ENCODE peak calls at places on chromosomes 13 and 19, in ten cellular contexts. V is progenitor cell of endocrine pancreas, K is type B pancreatic cell, E is upper lobe of right lung, I is bronchial epithelial cell, B is right atrium auricular region, T is heart right ventricle, N is activated B cell treated with CpG ODN at 0.5 μM for 24 hours, X is ascending aorta, H is nephron progenitor cell. P is an unnamed sample.

GRCh38 chr19:29119582-29119981 is 93.4 kb downstream of the UQCRFS1 start:
- DNase-seq in E (no peak), B (no peak), I (no peak), V (peak; percentile 17), K (no peak), H (peak; percentile 38), T (no peak), X (no peak), N (no peak), P (no peak)

GRCh38 chr13:46526763-46527162 is 26.2 kb upstream of the LRCH1 start:
- DNase-seq in K (no peak), H (no peak), T (no peak), N (no peak), E (no peak), I (no peak), V (no peak), X (no peak), B (no peak), P (no peak)

GRCh38 chr13:110134801-110135200 is 172.2 kb downstream of the COL4A1 start:
- DNase-seq in X (no peak), B (peak; percentile 61), V (no peak), K (peak; percentile 15), N (no peak), E (no peak), I (no peak), T (peak; percentile 68), H (no peak), P (no peak)

GRCh38 chr19:3253270-3253669 is 28.8 kb downstream of the CELF5 start:
- DNase-seq in X (no peak), T (no peak), I (no peak), B (no peak), H (no peak), V (no peak), N (no peak), K (no peak), E (no peak), P (no peak)

GRCh38 chr19:35013047-35013819 is 13.1 kb downstream of the GRAMD1A start:
- DNase-seq in X (no peak), N (peak; percentile 74), H (peak; percentile 77), B (peak; percentile 86), I (peak; percentile 28), K (peak; percentile 83), V (peak; percentile 65), E (peak; percentile 89), T (peak; percentile 78), P (peak; percentile 71)

GRCh38 chr19:16588089-16588823 is 16.0 kb upstream of the SLC35E1 start:
- DNase-seq in I (no peak), H (no peak), E (no peak), B (no peak), V (no peak), T (no peak), X (no peak), N (peak; percentile 76), K (no peak), P (no peak)

GRCh38 chr19:4897146-4897545 is 5.5 kb downstream of the ARRDC5 start:
- DNase-seq in X (no peak), B (no peak), E (no peak), T (no peak), H (no peak), V (no peak), N (no peak), I (no peak), K (no peak), P (no peak)

GRCh38 chr19:52170304-52170703 is 1.1 kb downstream of the ZNF836 start:
- DNase-seq in V (no peak), H (peak; percentile 12), K (no peak), I (no peak), T (no peak), E (no peak), N (no peak), B (no peak), X (no peak), P (no peak)

GRCh38 chr19:28008695-28009094 is 1204.3 kb downstream of the UQCRFS1 start:
- DNase-seq in I (no peak), X (no peak), V (no peak), K (no peak), H (no peak), T (no peak), E (no peak), B (no peak), N (no peak), P (no peak)

GRCh38 chr19:19316082-19316481 is 4.2 kb downstream of the SUGP1 start:
- DNase-seq in K (no peak), X (no peak), N (no peak), V (no peak), B (no peak), I (no peak), T (no peak), H (no peak), E (no peak), P (no peak)

GRCh38 chr19:51531349-51532315 is at the start of gene SIGLEC6:
- DNase-seq in B (no peak), X (peak; percentile 44), H (no peak), N (peak; percentile 60), E (peak; percentile 86), K (no peak), I (no peak), T (peak; percentile 20), V (no peak), P (no peak)

GRCh38 chr13:110503037-110503901 is 58.3 kb downstream of the RAB20 start:
- DNase-seq in I (no peak), N (no peak), T (no peak), K (no peak), V (no peak), H (no peak), X (no peak), B (no peak), E (no peak), P (no peak)

GRCh38 chr19:17522988-17523872 is 11.8 kb downstream of the PGLS start:
- DNase-seq in E (peak; percentile 81), B (no peak), V (no peak), X (no peak), N (peak; percentile 79), T (peak; percentile 50), I (no peak), K (no peak), H (no peak), P (no peak)

GRCh38 chr13:97275265-97275664 is 53.1 kb downstream of the MBNL2 start:
- DNase-seq in B (no peak), T (peak; percentile 51), I (peak; percentile 92), E (no peak), N (no peak), H (no peak), K (no peak), V (no peak), X (no peak), P (no peak)

GRCh38 chr19:8580710-8581281 is 3.6 kb upstream of the MYO1F start:
- DNase-seq in B (peak; percentile 78), E (peak; percentile 89), H (peak; percentile 92), X (peak; percentile 44), V (peak; percentile 76), K (peak; percentile 87), T (peak; percentile 82), N (peak; percentile 81), I (peak; percentile 19), P (peak; percentile 81)

GRCh38 chr13:34420975-34421719 is 520.9 kb upstream of the NBEA start:
- DNase-seq in H (no peak), V (no peak), K (no peak), T (no peak), E (no peak), I (peak; percentile 91), X (no peak), B (no peak), N (no peak), P (no peak)
- TF ChIP-seq CTCF in H (no peak), V (no peak), K (peak; percentile 62), T (no peak), E (no peak), I (no peak), X (no peak), B (no peak), N (no peak), P (no peak)

GRCh38 chr13:88377852-88378251 is 706.7 kb downstream of the SLITRK5 start:
- DNase-seq in E (no peak), H (no peak), I (no peak), K (no peak), X (no peak), N (no peak), V (no peak), T (no peak), B (no peak), P (no peak)
- TF ChIP-seq CTCF in E (no peak), H (no peak), I (no peak), K (no peak), X (no peak), N (no peak), V (no peak), T (no peak), B (no peak), P (no peak)

GRCh38 chr13:38965281-38965680 is 25.4 kb downstream of the STOML3 start:
- DNase-seq in B (no peak), N (no peak), T (no peak), K (no peak), V (no peak), X (no peak), E (no peak), H (no peak), I (no peak), P (no peak)

GRCh38 chr13:38969187-38969586 is 21.4 kb downstream of the STOML3 start:
- DNase-seq in V (no peak), H (no peak), X (no peak), N (no peak), I (no peak), E (no peak), T (no peak), K (no peak), B (no peak), P (no peak)

GRCh38 chr13:38967446-38967845 is 23.2 kb downstream of the STOML3 start:
- DNase-seq in B (no peak), T (no peak), H (no peak), V (no peak), X (no peak), K (no peak), N (no peak), I (no peak), E (no peak), P (no peak)

DNA sequence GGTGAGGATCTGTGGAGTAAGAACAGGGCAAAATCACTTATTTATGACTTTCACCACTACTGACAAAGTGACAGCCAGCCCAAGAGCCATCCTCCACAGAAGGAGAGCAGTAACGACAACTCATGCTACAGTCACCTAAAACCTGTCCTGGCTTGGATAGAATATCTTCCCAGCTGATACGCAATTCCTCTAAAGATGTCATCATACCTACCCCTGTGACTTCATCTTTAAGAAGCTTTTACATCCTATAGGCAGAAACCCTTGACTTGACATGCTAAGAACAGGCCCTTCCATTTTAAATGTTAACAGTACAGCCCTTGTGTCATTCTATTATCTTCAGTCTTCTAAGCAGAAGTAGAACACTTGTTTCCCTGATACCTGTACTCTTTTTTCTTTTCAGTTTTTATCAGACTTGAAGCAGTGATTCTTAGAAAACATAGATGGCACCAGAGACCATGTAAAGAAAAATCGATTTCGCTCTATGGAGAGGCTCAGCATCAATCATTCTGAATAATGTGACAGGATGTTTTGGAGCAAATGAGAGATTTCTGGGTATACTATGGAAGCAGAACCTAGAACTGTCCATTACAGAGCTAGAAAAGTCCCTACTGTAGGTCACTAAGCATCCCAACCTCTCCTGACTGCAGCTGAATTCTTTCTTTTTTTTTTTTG is 20.1 kb downstream of the STOML3 start:
- DNase-seq in N (no peak), T (no peak), H (no peak), V (no peak), E (no peak), K (no peak), X (no peak), B (no peak), I (peak; percentile 49), P (no peak)
- TF ChIP-seq CTCF in N (no peak), T (peak; percentile 23), H (no peak), V (no peak), E (no peak), K (peak; percentile 26), X (no peak), B (no peak), I (no peak), P (no peak)

GRCh38 chr13:28819748-28820098 is 416 bp upstream of the MTUS2 start:
- DNase-seq in I (no peak), N (peak; percentile 26), T (peak; percentile 44), X (no peak), V (peak; percentile 81), E (peak; percentile 77), H (peak; percentile 89), B (no peak), K (peak; percentile 82), P (no peak)
- TF ChIP-seq CTCF in I (peak; percentile 24), N (no peak), T (peak; percentile 52), X (peak; percentile 10), V (peak; percentile 60), E (no peak), H (no peak), B (peak; percentile 48), K (peak; percentile 67), P (no peak)

P was measured in omental fat pad.